ENCODE peak calls at places on chromosomes 11 and 22, in five cellular contexts. R is activated naive CD8-positive, alpha-beta T cell treated with anti-CD3 and anti-CD28 coated beads for 36 hours; L is stimulated activated CD4-positive, alpha-beta T cell treated with anti-CD3 and anti-CD28 coated beads, Interleukin-4, amount 100 ng/mL, for 4 hours; A is HCEC 1CT; D is HTR-8/SVneo. F is an unnamed sample.

GRCh38 chr11:24093410-24093809 is 403.4 kb upstream of the LUZP2 start:
- DNase-seq in L (no peak), R (no peak), A (no peak), D (no peak), F (no peak)

GRCh38 chr11:79026803-79027445 is 413.9 kb downstream of the TENM4 start:
- DNase-seq in R (no peak), L (no peak), D (no peak), A (no peak), F (no peak)

GRCh38 chr22:31692186-31692886 is 30.3 kb upstream of the PISD start:
- DNase-seq in R (no peak), D (no peak), A (peak; percentile 42), L (no peak), F (no peak)

GRCh38 chr11:8263109-8263768 is 439 bp downstream of the LMO1 start:
- DNase-seq in L (no peak), D (no peak), A (no peak), R (no peak), F (no peak)

GRCh38 chr11:71489311-71490043 is 36.5 kb downstream of the NADSYN1 start:
- DNase-seq in A (no peak), L (peak; percentile 11), D (peak; percentile 41), R (peak; percentile 75), F (peak; percentile 59)

GRCh38 chr11:23211221-23211620 is 350.9 kb upstream of the CCDC179 start:
- DNase-seq in D (no peak), R (no peak), A (no peak), L (no peak), F (no peak)

GRCh38 chr11:118229274-118229847 is 4.5 kb upstream of the JAML start:
- DNase-seq in L (no peak), D (no peak), R (no peak), A (no peak), F (no peak)

GRCh38 chr22:25630446-25630845 is 66.0 kb downstream of the GRK3 start:
- DNase-seq in R (no peak), A (no peak), L (no peak), D (no peak), F (no peak)

GRCh38 chr11:8739309-8739793 is 56.8 kb downstream of the RPL27A start:
- DNase-seq in A (no peak), D (no peak), L (no peak), R (no peak), F (no peak)

GRCh38 chr11:134037093-134037908 is 31.6 kb upstream of the JAM3 start:
- DNase-seq in A (peak; percentile 33), L (peak; percentile 59), D (peak; percentile 29), R (peak; percentile 53), F (peak; percentile 42)

GRCh38 chr11:494761-495536 is 12.1 kb downstream of the RNH1 start:
- DNase-seq in D (no peak), L (no peak), R (no peak), A (no peak), F (no peak)

GRCh38 chr11:126748097-126748756 is 252.3 kb downstream of the KIRREL3 start:
- DNase-seq in R (no peak), A (no peak), L (no peak), D (no peak), F (no peak)

GRCh38 chr11:32136654-32137053 is 45.8 kb downstream of the RCN1 start:
- DNase-seq in L (no peak), D (no peak), A (peak; percentile 6), R (no peak), F (no peak)

GRCh38 chr22:20031732-20032406 is 11.0 kb downstream of the TANGO2 start:
- DNase-seq in D (no peak), R (no peak), A (no peak), L (peak; percentile 18), F (no peak)

GRCh38 chr11:86688398-86689179 is 16.2 kb upstream of the ME3 start:
- DNase-seq in R (no peak), A (peak; percentile 90), L (no peak), D (no peak), F (peak; percentile 85)